ENCODE peak calls at places on chromosomes 11 and 22, in seven cellular contexts. One of them, this sample, is unnamed.

GRCh38 chr11:113339909-113340569 is 25.7 kb downstream of the TTC12 start:
- DNase-seq in H9: no peak
- DNase-seq in cardiac muscle cell: no peak
- DNase-seq in CD4-positive, alpha-beta T cell: no peak
- DNase-seq in OCI-LY7: no peak
- DNase-seq in Calu3: no peak
- DNase-seq in hepatic stellate cell: no peak
- DNase-seq in this sample: no peak

GRCh38 chr11:8826901-8827560 is 84.0 kb upstream of the AKIP1 start:
- DNase-seq in H9: peak; percentile 18
- DNase-seq in cardiac muscle cell: no peak
- DNase-seq in CD4-positive, alpha-beta T cell: no peak
- DNase-seq in OCI-LY7: no peak
- DNase-seq in Calu3: no peak
- DNase-seq in hepatic stellate cell: no peak
- DNase-seq in this sample: no peak

GRCh38 chr11:33072465-33072864 is 33.1 kb downstream of the TCP11L1 start:
- DNase-seq in H9: no peak
- DNase-seq in cardiac muscle cell: no peak
- DNase-seq in CD4-positive, alpha-beta T cell: no peak
- DNase-seq in OCI-LY7: no peak
- DNase-seq in Calu3: no peak
- DNase-seq in hepatic stellate cell: no peak
- DNase-seq in this sample: no peak

GRCh38 chr22:44782286-44782830 is 30.0 kb downstream of the ARHGAP8 start:
- DNase-seq in H9: no peak
- DNase-seq in cardiac muscle cell: no peak
- DNase-seq in CD4-positive, alpha-beta T cell: no peak
- DNase-seq in OCI-LY7: no peak
- DNase-seq in Calu3: no peak
- DNase-seq in hepatic stellate cell: no peak
- DNase-seq in this sample: no peak

GRCh38 chr11:1878134-1879031 is 13.3 kb downstream of the PRR33 start:
- DNase-seq in H9: no peak
- DNase-seq in cardiac muscle cell: no peak
- DNase-seq in CD4-positive, alpha-beta T cell: no peak
- DNase-seq in OCI-LY7: no peak
- DNase-seq in Calu3: no peak
- DNase-seq in hepatic stellate cell: no peak
- DNase-seq in this sample: no peak

GRCh38 chr11:18705651-18706281 is 7.2 kb downstream of the TMEM86A start:
- DNase-seq in H9: no peak
- DNase-seq in cardiac muscle cell: peak; percentile 46
- DNase-seq in CD4-positive, alpha-beta T cell: no peak
- DNase-seq in OCI-LY7: no peak
- DNase-seq in Calu3: no peak
- DNase-seq in hepatic stellate cell: no peak
- DNase-seq in this sample: peak; percentile 27

GRCh38 chr11:6156628-6157367 is 13.3 kb downstream of the OR52B2 start:
- DNase-seq in H9: no peak
- DNase-seq in cardiac muscle cell: no peak
- DNase-seq in CD4-positive, alpha-beta T cell: no peak
- DNase-seq in OCI-LY7: no peak
- DNase-seq in Calu3: no peak
- DNase-seq in hepatic stellate cell: no peak
- DNase-seq in this sample: no peak

GRCh38 chr22:24706050-24706449 is 68.5 kb downstream of the PIWIL3 start:
- DNase-seq in H9: peak; percentile 83
- DNase-seq in cardiac muscle cell: no peak
- DNase-seq in CD4-positive, alpha-beta T cell: no peak
- DNase-seq in OCI-LY7: no peak
- DNase-seq in Calu3: peak; percentile 15
- DNase-seq in hepatic stellate cell: no peak
- DNase-seq in this sample: no peak

GRCh38 chr11:3194016-3194816 is 24.4 kb downstream of the MRGPRG start:
- DNase-seq in H9: no peak
- DNase-seq in cardiac muscle cell: no peak
- DNase-seq in CD4-positive, alpha-beta T cell: no peak
- DNase-seq in OCI-LY7: no peak
- DNase-seq in Calu3: no peak
- DNase-seq in hepatic stellate cell: no peak
- DNase-seq in this sample: no peak

GRCh38 chr11:10414181-10414580 is 40.9 kb upstream of the AMPD3 start:
- DNase-seq in H9: no peak
- DNase-seq in cardiac muscle cell: no peak
- DNase-seq in CD4-positive, alpha-beta T cell: no peak
- DNase-seq in OCI-LY7: no peak
- DNase-seq in Calu3: no peak
- DNase-seq in hepatic stellate cell: no peak
- DNase-seq in this sample: no peak

GRCh38 chr22:35568751-35569725 is 28.4 kb downstream of the RASD2 start:
- DNase-seq in H9: no peak
- DNase-seq in cardiac muscle cell: no peak
- DNase-seq in CD4-positive, alpha-beta T cell: no peak
- DNase-seq in OCI-LY7: no peak
- DNase-seq in Calu3: no peak
- DNase-seq in hepatic stellate cell: no peak
- DNase-seq in this sample: no peak

GRCh38 chr11:86043765-86044534 is 24.9 kb downstream of the PICALM start:
- DNase-seq in H9: no peak
- DNase-seq in cardiac muscle cell: no peak
- DNase-seq in CD4-positive, alpha-beta T cell: no peak
- DNase-seq in OCI-LY7: no peak
- DNase-seq in Calu3: no peak
- DNase-seq in hepatic stellate cell: no peak
- DNase-seq in this sample: no peak

GRCh38 chr22:38317995-38318715 is 922 bp upstream of the CSNK1E start:
- DNase-seq in H9: no peak
- DNase-seq in cardiac muscle cell: no peak
- DNase-seq in CD4-positive, alpha-beta T cell: no peak
- DNase-seq in OCI-LY7: no peak
- DNase-seq in Calu3: peak; percentile 82
- DNase-seq in hepatic stellate cell: peak; percentile 97
- DNase-seq in this sample: no peak

GRCh38 chr11:115919341-115920086 is 415.3 kb upstream of the CADM1 start:
- DNase-seq in H9: no peak
- DNase-seq in cardiac muscle cell: no peak
- DNase-seq in CD4-positive, alpha-beta T cell: no peak
- DNase-seq in OCI-LY7: no peak
- DNase-seq in Calu3: no peak
- DNase-seq in hepatic stellate cell: no peak
- DNase-seq in this sample: no peak

GRCh38 chr11:34356576-34356917 is 1.3 kb downstream of the ABTB2 start:
- DNase-seq in H9: peak; percentile 61
- DNase-seq in cardiac muscle cell: peak; percentile 39
- DNase-seq in CD4-positive, alpha-beta T cell: no peak
- DNase-seq in OCI-LY7: no peak
- DNase-seq in Calu3: peak; percentile 28
- DNase-seq in hepatic stellate cell: no peak
- DNase-seq in this sample: no peak

GRCh38 chr11:105701098-105701497 is 91.2 kb downstream of the GRIA4 start:
- DNase-seq in H9: no peak
- DNase-seq in cardiac muscle cell: no peak
- DNase-seq in CD4-positive, alpha-beta T cell: no peak
- DNase-seq in OCI-LY7: no peak
- DNase-seq in Calu3: no peak
- DNase-seq in hepatic stellate cell: no peak
- DNase-seq in this sample: no peak

GRCh38 chr11:122696662-122697061 is 41.1 kb downstream of the UBASH3B start:
- DNase-seq in H9: no peak
- DNase-seq in cardiac muscle cell: no peak
- DNase-seq in CD4-positive, alpha-beta T cell: peak; percentile 41
- DNase-seq in OCI-LY7: peak; percentile 96
- DNase-seq in Calu3: no peak
- DNase-seq in hepatic stellate cell: no peak
- DNase-seq in this sample: no peak

GRCh38 chr11:30454108-30454507 is 131.2 kb downstream of the ARL14EP start:
- DNase-seq in H9: no peak
- DNase-seq in cardiac muscle cell: no peak
- DNase-seq in CD4-positive, alpha-beta T cell: no peak
- DNase-seq in OCI-LY7: peak; percentile 2
- DNase-seq in Calu3: no peak
- DNase-seq in hepatic stellate cell: no peak
- DNase-seq in this sample: no peak

GRCh38 chr11:8429483-8429882 is 164.5 kb downstream of the STK33 start:
- DNase-seq in H9: no peak
- DNase-seq in cardiac muscle cell: no peak
- DNase-seq in CD4-positive, alpha-beta T cell: no peak
- DNase-seq in OCI-LY7: no peak
- DNase-seq in Calu3: no peak
- DNase-seq in hepatic stellate cell: no peak
- DNase-seq in this sample: no peak

GRCh38 chr11:86719781-86720463 is 47.5 kb upstream of the ME3 start:
- DNase-seq in H9: no peak
- DNase-seq in cardiac muscle cell: no peak
- DNase-seq in CD4-positive, alpha-beta T cell: no peak
- DNase-seq in OCI-LY7: no peak
- DNase-seq in Calu3: no peak
- DNase-seq in hepatic stellate cell: peak; percentile 53
- DNase-seq in this sample: no peak

GRCh38 chr11:94623120-94623735 is 56.1 kb downstream of the PIWIL4 start:
- DNase-seq in H9: peak; percentile 84
- DNase-seq in cardiac muscle cell: peak; percentile 79
- DNase-seq in CD4-positive, alpha-beta T cell: peak; percentile 10
- DNase-seq in OCI-LY7: peak; percentile 63
- DNase-seq in Calu3: peak; percentile 63
- DNase-seq in hepatic stellate cell: peak; percentile 48
- DNase-seq in this sample: no peak

GRCh38 chr11:103279821-103280220 is 170.6 kb downstream of the DYNC2H1 start:
- DNase-seq in H9: no peak
- DNase-seq in cardiac muscle cell: no peak
- DNase-seq in CD4-positive, alpha-beta T cell: no peak
- DNase-seq in OCI-LY7: no peak
- DNase-seq in Calu3: no peak
- DNase-seq in hepatic stellate cell: no peak
- DNase-seq in this sample: no peak

GRCh38 chr22:41578114-41578513 is 11.5 kb downstream of the PMM1 start:
- DNase-seq in H9: no peak
- DNase-seq in cardiac muscle cell: no peak
- DNase-seq in CD4-positive, alpha-beta T cell: no peak
- DNase-seq in OCI-LY7: no peak
- DNase-seq in Calu3: no peak
- DNase-seq in hepatic stellate cell: no peak
- DNase-seq in this sample: no peak

GRCh38 chr11:20647976-20648565 is 21.3 kb upstream of the NELL1 start:
- DNase-seq in H9: peak; percentile 49
- DNase-seq in cardiac muscle cell: peak; percentile 66
- DNase-seq in CD4-positive, alpha-beta T cell: peak; percentile 22
- DNase-seq in OCI-LY7: peak; percentile 43
- DNase-seq in Calu3: peak; percentile 61
- DNase-seq in hepatic stellate cell: peak; percentile 42
- DNase-seq in this sample: peak; percentile 2

GRCh38 chr11:2791521-2792375 is 92.0 kb upstream of the KCNQ1OT1 start:
- DNase-seq in H9: peak; percentile 36
- DNase-seq in cardiac muscle cell: no peak
- DNase-seq in CD4-positive, alpha-beta T cell: peak; percentile 32
- DNase-seq in OCI-LY7: no peak
- DNase-seq in Calu3: peak; percentile 26
- DNase-seq in hepatic stellate cell: no peak
- DNase-seq in this sample: no peak

GRCh38 chr22:33083212-33083611 is 25.0 kb upstream of the SYN3 start:
- DNase-seq in H9: no peak
- DNase-seq in cardiac muscle cell: no peak
- DNase-seq in CD4-positive, alpha-beta T cell: no peak
- DNase-seq in OCI-LY7: peak; percentile 52
- DNase-seq in Calu3: no peak
- DNase-seq in hepatic stellate cell: no peak
- DNase-seq in this sample: no peak

GRCh38 chr11:12190511-12190910 is 80.1 kb downstream of the MICAL2 start:
- DNase-seq in H9: no peak
- DNase-seq in cardiac muscle cell: no peak
- DNase-seq in CD4-positive, alpha-beta T cell: no peak
- DNase-seq in OCI-LY7: no peak
- DNase-seq in Calu3: no peak
- DNase-seq in hepatic stellate cell: no peak
- DNase-seq in this sample: no peak

GRCh38 chr22:24198682-24199052 is 17.4 kb downstream of the SUSD2 start:
- DNase-seq in H9: no peak
- DNase-seq in cardiac muscle cell: no peak
- DNase-seq in CD4-positive, alpha-beta T cell: no peak
- DNase-seq in OCI-LY7: no peak
- DNase-seq in Calu3: no peak
- DNase-seq in hepatic stellate cell: no peak
- DNase-seq in this sample: no peak

GRCh38 chr22:22619765-22620414 is 24.5 kb upstream of the GGTLC2 start:
- DNase-seq in H9: no peak
- DNase-seq in cardiac muscle cell: no peak
- DNase-seq in CD4-positive, alpha-beta T cell: no peak
- DNase-seq in OCI-LY7: no peak
- DNase-seq in Calu3: no peak
- DNase-seq in hepatic stellate cell: no peak
- DNase-seq in this sample: no peak

GRCh38 chr11:46452918-46453517 is 61.4 kb upstream of the CHRM4 start:
- DNase-seq in H9: no peak
- DNase-seq in cardiac muscle cell: no peak
- DNase-seq in CD4-positive, alpha-beta T cell: no peak
- DNase-seq in OCI-LY7: no peak
- DNase-seq in Calu3: no peak
- DNase-seq in hepatic stellate cell: no peak
- DNase-seq in this sample: no peak

GRCh38 chr11:130145975-130146776 is 13.4 kb upstream of the ST14 start:
- DNase-seq in H9: peak; percentile 99
- DNase-seq in cardiac muscle cell: no peak
- DNase-seq in CD4-positive, alpha-beta T cell: no peak
- DNase-seq in OCI-LY7: no peak
- DNase-seq in Calu3: peak; percentile 93
- DNase-seq in hepatic stellate cell: no peak
- DNase-seq in this sample: no peak

GRCh38 chr11:65646288-65646734 is 8.4 kb downstream of the SIPA1 start:
- DNase-seq in H9: no peak
- DNase-seq in cardiac muscle cell: no peak
- DNase-seq in CD4-positive, alpha-beta T cell: no peak
- DNase-seq in OCI-LY7: no peak
- DNase-seq in Calu3: no peak
- DNase-seq in hepatic stellate cell: no peak
- DNase-seq in this sample: no peak

GRCh38 chr11:73585834-73586575 is 11.9 kb downstream of the FAM168A start:
- DNase-seq in H9: no peak
- DNase-seq in cardiac muscle cell: no peak
- DNase-seq in CD4-positive, alpha-beta T cell: no peak
- DNase-seq in OCI-LY7: no peak
- DNase-seq in Calu3: no peak
- DNase-seq in hepatic stellate cell: peak; percentile 65
- DNase-seq in this sample: no peak

GRCh38 chr11:86803136-86803535 is 2.8 kb downstream of the PRSS23 start:
- DNase-seq in H9: no peak
- DNase-seq in cardiac muscle cell: no peak
- DNase-seq in CD4-positive, alpha-beta T cell: no peak
- DNase-seq in OCI-LY7: no peak
- DNase-seq in Calu3: no peak
- DNase-seq in hepatic stellate cell: no peak
- DNase-seq in this sample: no peak

GRCh38 chr22:49953680-49954344 is 6.8 kb upstream of the PIM3 start:
- DNase-seq in H9: no peak
- DNase-seq in cardiac muscle cell: no peak
- DNase-seq in CD4-positive, alpha-beta T cell: no peak
- DNase-seq in OCI-LY7: no peak
- DNase-seq in Calu3: no peak
- DNase-seq in hepatic stellate cell: no peak
- DNase-seq in this sample: no peak

GRCh38 chr22:50141462-50141861 is 29.1 kb upstream of the PANX2 start:
- DNase-seq in H9: no peak
- DNase-seq in cardiac muscle cell: no peak
- DNase-seq in CD4-positive, alpha-beta T cell: no peak
- DNase-seq in OCI-LY7: no peak
- DNase-seq in Calu3: no peak
- DNase-seq in hepatic stellate cell: no peak
- DNase-seq in this sample: no peak

GRCh38 chr22:31046591-31047226 is 34.4 kb upstream of the SMTN start:
- DNase-seq in H9: peak; percentile 37
- DNase-seq in cardiac muscle cell: peak; percentile 42
- DNase-seq in CD4-positive, alpha-beta T cell: no peak
- DNase-seq in OCI-LY7: no peak
- DNase-seq in Calu3: no peak
- DNase-seq in hepatic stellate cell: no peak
- DNase-seq in this sample: no peak